ENCODE peak calls at places on chromosomes 2 and 18, in ten cellular contexts. One of them, this sample, is unnamed.

GRCh38 chr2:119066272-119066804 is 92.2 kb downstream of the C1QL2 start:
- DNase-seq in fibroblast of mammary gland: peak; percentile 28
- DNase-seq in psoas muscle: no peak
- DNase-seq in upper lobe of left lung: no peak
- DNase-seq in HFFc6: peak; percentile 1
- DNase-seq in Calu3: no peak
- DNase-seq in coronary artery: no peak
- DNase-seq in mucosa of descending colon: no peak
- DNase-seq in progenitor cell of endocrine pancreas: no peak
- DNase-seq in CD8-positive, alpha-beta T cell: no peak
- DNase-seq in this sample: no peak

GRCh38 chr2:217286833-217287232 is 427.0 kb upstream of the TNP1 start:
- DNase-seq in Calu3: no peak
- DNase-seq in fibroblast of mammary gland: peak; percentile 31
- DNase-seq in mucosa of descending colon: no peak
- DNase-seq in CD8-positive, alpha-beta T cell: no peak
- DNase-seq in progenitor cell of endocrine pancreas: no peak
- DNase-seq in upper lobe of left lung: no peak
- DNase-seq in HFFc6: peak; percentile 76
- DNase-seq in coronary artery: no peak
- DNase-seq in psoas muscle: no peak
- DNase-seq in this sample: no peak

GRCh38 chr2:96537734-96538486 is 1.4 kb downstream of the ARID5A start:
- DNase-seq in progenitor cell of endocrine pancreas: no peak
- DNase-seq in psoas muscle: peak; percentile 64
- DNase-seq in CD8-positive, alpha-beta T cell: peak; percentile 88
- DNase-seq in Calu3: no peak
- DNase-seq in fibroblast of mammary gland: no peak
- DNase-seq in coronary artery: no peak
- DNase-seq in HFFc6: no peak
- DNase-seq in mucosa of descending colon: peak; percentile 78
- DNase-seq in upper lobe of left lung: peak; percentile 89
- DNase-seq in this sample: no peak

GRCh38 chr18:72652990-72653593 is 109.0 kb upstream of the CBLN2 start:
- DNase-seq in progenitor cell of endocrine pancreas: peak; percentile 46
- DNase-seq in Calu3: peak; percentile 56
- DNase-seq in coronary artery: no peak
- DNase-seq in HFFc6: no peak
- DNase-seq in CD8-positive, alpha-beta T cell: no peak
- DNase-seq in upper lobe of left lung: no peak
- DNase-seq in psoas muscle: no peak
- DNase-seq in mucosa of descending colon: no peak
- DNase-seq in fibroblast of mammary gland: peak; percentile 11
- DNase-seq in this sample: peak; percentile 59

GRCh38 chr2:18787726-18788125 is 198.4 kb upstream of the NT5C1B start:
- DNase-seq in HFFc6: no peak
- DNase-seq in mucosa of descending colon: no peak
- DNase-seq in coronary artery: no peak
- DNase-seq in Calu3: no peak
- DNase-seq in psoas muscle: no peak
- DNase-seq in upper lobe of left lung: no peak
- DNase-seq in progenitor cell of endocrine pancreas: no peak
- DNase-seq in CD8-positive, alpha-beta T cell: no peak
- DNase-seq in fibroblast of mammary gland: no peak
- DNase-seq in this sample: no peak

GRCh38 chr2:45184606-45185005 is 175.4 kb upstream of the SIX2 start:
- DNase-seq in psoas muscle: no peak
- DNase-seq in fibroblast of mammary gland: peak; percentile 83
- DNase-seq in progenitor cell of endocrine pancreas: no peak
- DNase-seq in mucosa of descending colon: no peak
- DNase-seq in CD8-positive, alpha-beta T cell: no peak
- DNase-seq in upper lobe of left lung: peak; percentile 5
- DNase-seq in coronary artery: no peak
- DNase-seq in Calu3: no peak
- DNase-seq in HFFc6: peak; percentile 25
- DNase-seq in this sample: no peak

GRCh38 chr2:98514879-98515570 is 70.4 kb downstream of the INPP4A start:
- DNase-seq in Calu3: no peak
- DNase-seq in progenitor cell of endocrine pancreas: no peak
- DNase-seq in coronary artery: no peak
- DNase-seq in fibroblast of mammary gland: peak; percentile 60
- DNase-seq in HFFc6: peak; percentile 32
- DNase-seq in psoas muscle: no peak
- DNase-seq in mucosa of descending colon: no peak
- DNase-seq in upper lobe of left lung: no peak
- DNase-seq in CD8-positive, alpha-beta T cell: peak; percentile 63
- DNase-seq in this sample: no peak

GRCh38 chr2:102142829-102143449 is 393 bp downstream of the IL1R1 start:
- DNase-seq in mucosa of descending colon: peak; percentile 58
- DNase-seq in CD8-positive, alpha-beta T cell: no peak
- DNase-seq in progenitor cell of endocrine pancreas: no peak
- DNase-seq in Calu3: no peak
- DNase-seq in HFFc6: peak; percentile 3
- DNase-seq in coronary artery: no peak
- DNase-seq in upper lobe of left lung: no peak
- DNase-seq in fibroblast of mammary gland: peak; percentile 63
- DNase-seq in psoas muscle: no peak
- DNase-seq in this sample: no peak

GRCh38 chr2:157780211-157780610 is 95.9 kb downstream of the ACVR1 start:
- DNase-seq in Calu3: no peak
- DNase-seq in fibroblast of mammary gland: no peak
- DNase-seq in HFFc6: no peak
- DNase-seq in mucosa of descending colon: no peak
- DNase-seq in coronary artery: no peak
- DNase-seq in progenitor cell of endocrine pancreas: no peak
- DNase-seq in CD8-positive, alpha-beta T cell: no peak
- DNase-seq in psoas muscle: no peak
- DNase-seq in upper lobe of left lung: no peak
- DNase-seq in this sample: no peak

GRCh38 chr2:157779794-157780193 is 96.3 kb downstream of the ACVR1 start:
- DNase-seq in psoas muscle: no peak
- DNase-seq in coronary artery: no peak
- DNase-seq in progenitor cell of endocrine pancreas: no peak
- DNase-seq in mucosa of descending colon: no peak
- DNase-seq in upper lobe of left lung: no peak
- DNase-seq in Calu3: no peak
- DNase-seq in CD8-positive, alpha-beta T cell: no peak
- DNase-seq in fibroblast of mammary gland: no peak
- DNase-seq in HFFc6: no peak
- DNase-seq in this sample: no peak

GRCh38 chr2:157784169-157784822 is 91.8 kb downstream of the ACVR1 start:
- DNase-seq in fibroblast of mammary gland: peak; percentile 50
- DNase-seq in HFFc6: no peak
- DNase-seq in progenitor cell of endocrine pancreas: no peak
- DNase-seq in psoas muscle: no peak
- DNase-seq in coronary artery: peak; percentile 76
- DNase-seq in Calu3: peak; percentile 54
- DNase-seq in upper lobe of left lung: peak; percentile 9
- DNase-seq in CD8-positive, alpha-beta T cell: no peak
- DNase-seq in mucosa of descending colon: peak; percentile 75
- DNase-seq in this sample: no peak

GRCh38 chr2:157783180-157783579 is 93.0 kb downstream of the ACVR1 start:
- DNase-seq in mucosa of descending colon: no peak
- DNase-seq in coronary artery: no peak
- DNase-seq in Calu3: no peak
- DNase-seq in HFFc6: no peak
- DNase-seq in progenitor cell of endocrine pancreas: no peak
- DNase-seq in upper lobe of left lung: no peak
- DNase-seq in CD8-positive, alpha-beta T cell: no peak
- DNase-seq in psoas muscle: no peak
- DNase-seq in fibroblast of mammary gland: no peak
- DNase-seq in this sample: no peak

DNA sequence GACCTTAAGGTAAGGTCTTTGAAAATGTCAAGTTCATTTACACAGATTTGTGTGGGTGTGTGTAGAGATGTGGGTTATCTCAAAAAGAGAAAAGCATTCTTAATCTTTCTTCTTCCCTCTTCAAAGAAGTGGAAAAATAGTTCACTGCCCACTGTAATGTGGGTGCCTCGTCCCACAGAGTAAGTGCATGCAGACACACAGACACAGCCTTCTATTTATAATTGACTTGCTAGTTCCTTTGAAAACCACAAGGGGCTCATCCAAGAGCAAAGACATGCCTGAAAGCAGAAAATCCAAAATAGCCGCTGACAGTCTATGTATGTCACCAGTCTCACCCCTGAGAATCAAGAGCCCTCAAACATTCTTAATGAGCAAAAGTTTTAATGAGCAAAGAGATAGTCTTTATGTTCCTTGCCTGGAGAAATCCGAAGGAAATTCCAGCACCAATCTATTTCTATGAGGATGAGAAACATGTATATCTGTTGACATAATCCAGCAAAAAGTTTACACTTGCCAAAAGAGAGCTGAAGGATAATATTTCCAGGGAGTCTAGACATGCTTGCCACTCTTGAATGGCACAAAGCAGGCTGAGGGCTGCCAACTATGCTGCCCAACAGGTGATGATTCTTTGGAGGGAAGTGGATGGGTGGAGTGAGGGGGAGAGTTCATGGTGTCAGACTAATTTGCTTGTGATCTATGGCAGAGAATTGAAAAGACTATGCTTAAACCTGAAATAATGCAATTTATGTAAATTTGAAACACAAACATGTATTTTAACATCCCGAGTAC is 93.9 kb downstream of the ACVR1 start:
- DNase-seq in fibroblast of mammary gland: peak; percentile 41
- DNase-seq in upper lobe of left lung: no peak
- DNase-seq in mucosa of descending colon: no peak
- DNase-seq in Calu3: no peak
- DNase-seq in psoas muscle: peak; percentile 72
- DNase-seq in progenitor cell of endocrine pancreas: no peak
- DNase-seq in CD8-positive, alpha-beta T cell: no peak
- DNase-seq in HFFc6: peak; percentile 35
- DNase-seq in coronary artery: no peak
- DNase-seq in this sample: no peak
- TF ChIP-seq CTCF in fibroblast of mammary gland: peak; percentile 45
- TF ChIP-seq CTCF in upper lobe of left lung: no peak
- TF ChIP-seq CTCF in mucosa of descending colon: no peak
- TF ChIP-seq CTCF in Calu3: peak; percentile 22
- TF ChIP-seq CTCF in psoas muscle: peak; percentile 54
- TF ChIP-seq CTCF in progenitor cell of endocrine pancreas: peak; percentile 31
- TF ChIP-seq CTCF in CD8-positive, alpha-beta T cell: no peak
- TF ChIP-seq CTCF in HFFc6: peak; percentile 64
- TF ChIP-seq CTCF in coronary artery: peak; percentile 20
- TF ChIP-seq CTCF in this sample: no peak

GRCh38 chr2:234142530-234142929 is 92.0 kb downstream of the SPP2 start:
- DNase-seq in coronary artery: no peak
- DNase-seq in CD8-positive, alpha-beta T cell: no peak
- DNase-seq in Calu3: no peak
- DNase-seq in progenitor cell of endocrine pancreas: no peak
- DNase-seq in fibroblast of mammary gland: no peak
- DNase-seq in upper lobe of left lung: no peak
- DNase-seq in psoas muscle: no peak
- DNase-seq in HFFc6: no peak
- DNase-seq in mucosa of descending colon: no peak
- DNase-seq in this sample: no peak

GRCh38 chr2:234147335-234147861 is 96.9 kb downstream of the SPP2 start:
- DNase-seq in HFFc6: no peak
- DNase-seq in fibroblast of mammary gland: no peak
- DNase-seq in progenitor cell of endocrine pancreas: no peak
- DNase-seq in Calu3: no peak
- DNase-seq in mucosa of descending colon: no peak
- DNase-seq in CD8-positive, alpha-beta T cell: no peak
- DNase-seq in coronary artery: no peak
- DNase-seq in psoas muscle: no peak
- DNase-seq in upper lobe of left lung: no peak
- DNase-seq in this sample: no peak

GRCh38 chr2:234145057-234145456 is 94.6 kb downstream of the SPP2 start:
- DNase-seq in mucosa of descending colon: no peak
- DNase-seq in CD8-positive, alpha-beta T cell: no peak
- DNase-seq in coronary artery: no peak
- DNase-seq in psoas muscle: no peak
- DNase-seq in fibroblast of mammary gland: no peak
- DNase-seq in progenitor cell of endocrine pancreas: no peak
- DNase-seq in HFFc6: no peak
- DNase-seq in Calu3: no peak
- DNase-seq in upper lobe of left lung: no peak
- DNase-seq in this sample: no peak

GRCh38 chr2:234145511-234145910 is 95.0 kb downstream of the SPP2 start:
- DNase-seq in psoas muscle: no peak
- DNase-seq in mucosa of descending colon: no peak
- DNase-seq in HFFc6: no peak
- DNase-seq in coronary artery: no peak
- DNase-seq in Calu3: no peak
- DNase-seq in fibroblast of mammary gland: no peak
- DNase-seq in CD8-positive, alpha-beta T cell: no peak
- DNase-seq in progenitor cell of endocrine pancreas: no peak
- DNase-seq in upper lobe of left lung: no peak
- DNase-seq in this sample: no peak

GRCh38 chr2:234146087-234146826 is 95.8 kb downstream of the SPP2 start:
- DNase-seq in mucosa of descending colon: no peak
- DNase-seq in psoas muscle: no peak
- DNase-seq in CD8-positive, alpha-beta T cell: no peak
- DNase-seq in HFFc6: peak; percentile 72
- DNase-seq in Calu3: no peak
- DNase-seq in fibroblast of mammary gland: peak; percentile 95
- DNase-seq in progenitor cell of endocrine pancreas: no peak
- DNase-seq in upper lobe of left lung: no peak
- DNase-seq in coronary artery: no peak
- DNase-seq in this sample: no peak
- TF ChIP-seq CTCF in mucosa of descending colon: no peak
- TF ChIP-seq CTCF in psoas muscle: no peak
- TF ChIP-seq CTCF in CD8-positive, alpha-beta T cell: no peak
- TF ChIP-seq CTCF in HFFc6: no peak
- TF ChIP-seq CTCF in Calu3: no peak
- TF ChIP-seq CTCF in fibroblast of mammary gland: peak; percentile 11
- TF ChIP-seq CTCF in progenitor cell of endocrine pancreas: no peak
- TF ChIP-seq CTCF in upper lobe of left lung: no peak
- TF ChIP-seq CTCF in coronary artery: no peak
- TF ChIP-seq CTCF in this sample: no peak

DNA sequence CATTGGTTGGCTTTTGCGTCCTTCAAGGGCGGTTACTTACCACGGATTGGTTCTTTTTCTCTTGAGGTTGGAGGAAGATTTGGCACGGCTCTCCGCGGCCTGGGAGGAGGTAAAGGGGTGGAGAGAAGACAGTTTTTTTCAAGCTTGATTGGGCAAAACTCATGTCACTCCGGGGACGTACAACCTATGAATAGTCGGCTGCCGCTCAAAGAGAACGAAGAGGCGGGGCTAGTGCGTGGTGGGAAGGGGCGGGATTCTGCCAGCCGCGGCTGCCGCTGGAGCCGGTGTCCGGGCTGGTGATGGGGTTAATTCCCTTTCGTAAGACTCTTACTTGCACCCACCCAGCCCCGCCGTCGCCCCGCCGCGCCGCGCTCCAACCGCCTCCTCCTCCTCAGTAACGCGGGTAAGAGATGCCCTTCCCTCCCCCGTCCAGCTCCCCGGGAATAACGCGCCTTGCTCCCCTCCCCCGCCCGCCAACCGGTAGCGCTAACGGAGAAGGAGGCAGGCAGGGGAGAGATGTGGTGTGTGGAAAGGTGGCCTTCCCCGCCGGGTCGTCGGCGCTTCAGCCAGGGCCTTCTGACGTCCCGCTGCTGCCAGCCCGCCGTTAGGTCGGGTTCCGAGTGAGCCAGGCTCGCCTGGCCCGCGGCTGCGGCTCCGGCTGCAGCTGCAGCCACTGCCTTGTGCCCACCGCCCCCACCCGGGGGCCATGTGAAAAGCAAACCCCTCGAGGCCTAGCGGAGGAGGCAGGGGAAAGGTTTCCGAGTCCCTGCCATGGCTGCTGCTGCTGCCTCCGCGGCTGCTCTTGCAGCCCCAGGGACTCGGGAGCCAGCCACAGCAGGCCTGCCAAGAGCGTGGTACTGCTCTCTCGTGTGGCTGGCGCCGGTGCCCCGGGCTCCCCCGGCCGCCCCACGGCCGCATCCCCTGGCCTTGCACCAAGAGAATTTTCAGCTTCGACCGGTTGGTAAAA is at the start of gene R3HDM1:
- DNase-seq in coronary artery: peak; percentile 98
- DNase-seq in CD8-positive, alpha-beta T cell: peak; percentile 97
- DNase-seq in fibroblast of mammary gland: peak; percentile 100
- DNase-seq in mucosa of descending colon: peak; percentile 96
- DNase-seq in upper lobe of left lung: peak; percentile 96
- DNase-seq in progenitor cell of endocrine pancreas: peak; percentile 90
- DNase-seq in HFFc6: peak; percentile 100
- DNase-seq in Calu3: peak; percentile 97
- DNase-seq in psoas muscle: peak; percentile 98
- DNase-seq in this sample: peak; percentile 72
- TF ChIP-seq CTCF in coronary artery: no peak
- TF ChIP-seq CTCF in CD8-positive, alpha-beta T cell: no peak
- TF ChIP-seq CTCF in fibroblast of mammary gland: no peak
- TF ChIP-seq CTCF in mucosa of descending colon: no peak
- TF ChIP-seq CTCF in upper lobe of left lung: no peak
- TF ChIP-seq CTCF in progenitor cell of endocrine pancreas: peak; percentile 38
- TF ChIP-seq CTCF in HFFc6: peak; percentile 36
- TF ChIP-seq CTCF in Calu3: no peak
- TF ChIP-seq CTCF in psoas muscle: no peak
- TF ChIP-seq CTCF in this sample: peak; percentile 11

DNA sequence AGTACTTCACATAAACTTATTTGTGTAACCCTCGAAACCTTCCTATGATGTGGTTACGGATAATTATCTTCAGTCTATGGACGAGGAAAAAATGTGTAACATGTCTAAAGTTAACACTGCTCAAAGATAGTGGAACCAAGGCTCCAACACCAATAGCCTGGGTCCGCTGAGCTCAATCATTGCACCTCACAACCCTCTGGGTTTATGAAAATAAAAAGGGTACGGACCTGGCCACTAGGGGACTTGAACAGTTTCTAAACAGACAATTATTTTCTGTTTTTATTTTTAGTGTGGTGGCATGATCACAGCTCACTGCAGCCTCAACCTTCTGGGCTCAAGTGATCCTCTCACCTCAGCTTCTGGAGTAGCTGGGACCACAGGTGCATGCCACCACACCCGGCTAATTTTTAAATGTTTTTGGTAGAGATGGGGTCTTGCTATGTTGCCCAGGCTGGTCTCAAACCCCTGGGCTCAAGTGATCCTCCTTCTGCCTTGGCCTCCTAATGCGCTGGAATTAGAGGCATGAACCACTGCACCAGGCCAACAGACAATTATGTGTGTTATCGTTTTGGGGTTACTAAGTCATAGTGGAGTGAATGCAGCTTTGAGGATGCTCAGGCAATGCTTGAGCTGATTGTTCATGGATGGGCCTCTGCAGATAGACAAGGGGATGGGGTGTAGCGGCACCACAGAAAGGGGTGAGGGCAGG is 10.1 kb downstream of the CASP8 start:
- DNase-seq in mucosa of descending colon: no peak
- DNase-seq in Calu3: no peak
- DNase-seq in CD8-positive, alpha-beta T cell: no peak
- DNase-seq in upper lobe of left lung: no peak
- DNase-seq in coronary artery: no peak
- DNase-seq in progenitor cell of endocrine pancreas: no peak
- DNase-seq in psoas muscle: no peak
- DNase-seq in HFFc6: no peak
- DNase-seq in fibroblast of mammary gland: no peak
- DNase-seq in this sample: no peak
- TF ChIP-seq CTCF in mucosa of descending colon: no peak
- TF ChIP-seq CTCF in Calu3: no peak
- TF ChIP-seq CTCF in CD8-positive, alpha-beta T cell: no peak
- TF ChIP-seq CTCF in upper lobe of left lung: no peak
- TF ChIP-seq CTCF in coronary artery: no peak
- TF ChIP-seq CTCF in progenitor cell of endocrine pancreas: no peak
- TF ChIP-seq CTCF in psoas muscle: no peak
- TF ChIP-seq CTCF in HFFc6: peak; percentile 58
- TF ChIP-seq CTCF in fibroblast of mammary gland: no peak
- TF ChIP-seq CTCF in this sample: no peak

This sample was measured in D721Med.